ENCODE peak calls at places on chromosomes 4 and X, in eight cellular contexts. C is endothelial cell of umbilical vein, K is A549, L is HepG2, A is K562, V is HCT116, U is H1, O is GM12878. E is an unnamed sample.
A peak's percentile ranks its signal among the peaks of the same experiment; 100 is the strongest.

GRCh38 chr4:63937961-63938360 is 471.3 kb downstream of the TECRL start:
- DNase-seq in C (no peak), K (no peak), L (no peak), A (no peak), V (no peak), U (no peak), O (no peak), E (no peak)

GRCh38 chrX:49915352-49916222 is 6.8 kb upstream of the CLCN5 start:
- DNase-seq in C (peak; percentile 49), K (peak; percentile 39), L (peak; percentile 33), A (peak; percentile 38), V (peak; percentile 40), U (no peak), O (no peak), E (peak; percentile 64)

GRCh38 chr4:182895791-182896292 is 21.3 kb downstream of the DCTD start:
- DNase-seq in C (no peak), K (no peak), L (peak; percentile 84), A (no peak), V (no peak), U (no peak), O (no peak), E (no peak)

GRCh38 chr4:134027931-134028330 is 173.7 kb downstream of the PABPC4L start:
- DNase-seq in C (peak; percentile 71), K (no peak), L (no peak), A (no peak), V (peak; percentile 12), U (no peak), O (no peak), E (no peak)

GRCh38 chr4:78460368-78460767 is 91.2 kb upstream of the ANXA3 start:
- DNase-seq in C (no peak), K (no peak), L (no peak), A (no peak), V (no peak), U (no peak), O (no peak), E (no peak)

GRCh38 chrX:18674417-18674787 is 2.5 kb upstream of the RS1 start:
- DNase-seq in C (peak; percentile 4), K (peak; percentile 30), L (no peak), A (peak; percentile 15), V (no peak), U (no peak), O (no peak), E (no peak)

GRCh38 chr4:108172780-108173598 is 4.3 kb upstream of the LEF1 start:
- DNase-seq in C (peak; percentile 37), K (no peak), L (peak; percentile 41), A (peak; percentile 84), V (no peak), U (no peak), O (no peak), E (no peak)

GRCh38 chrX:17654116-17654515 is 83.2 kb upstream of the SCML1 start:
- DNase-seq in C (no peak), K (no peak), L (no peak), A (no peak), V (no peak), U (no peak), O (no peak), E (no peak)

GRCh38 chr4:40190880-40191815 is 5.7 kb upstream of the RHOH start:
- DNase-seq in C (no peak), K (no peak), L (peak; percentile 75), A (no peak), V (no peak), U (no peak), O (no peak), E (peak; percentile 73)

GRCh38 chr4:10140866-10141759 is 24.5 kb upstream of the WDR1 start:
- DNase-seq in C (no peak), K (no peak), L (no peak), A (peak; percentile 54), V (no peak), U (no peak), O (no peak), E (no peak)
- TF ChIP-seq CTCF in C (no peak), K (no peak), L (no peak), A (peak; percentile 82), V (no peak), U (peak; percentile 79), O (no peak), E (peak; percentile 23)

DNA sequence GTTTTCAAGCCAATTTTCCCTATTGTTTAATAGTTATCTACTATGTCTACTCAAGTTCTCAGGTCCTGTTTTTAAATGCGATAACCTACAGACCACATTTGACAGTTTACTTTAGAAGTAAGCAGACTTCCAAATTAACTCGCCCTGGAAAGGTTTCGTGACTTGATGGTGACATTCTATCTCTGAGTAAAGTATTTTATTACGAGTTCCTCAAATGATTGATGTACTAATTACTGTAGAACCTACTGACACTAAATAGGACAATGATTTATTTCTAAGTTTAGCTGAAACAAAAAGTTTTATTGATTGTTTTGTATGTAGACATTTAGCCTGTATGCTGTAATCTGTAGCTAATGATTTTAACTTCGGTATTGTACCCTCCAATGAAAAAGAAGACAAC is 1.9 kb upstream of the PPBP start:
- DNase-seq in C (no peak), K (no peak), L (no peak), A (no peak), V (no peak), U (no peak), O (no peak), E (no peak)
- TF ChIP-seq POLR2A in C (no peak), K (no peak), L (no peak), A (no peak), V (no peak), U (no peak), O (no peak), E (no peak)

GRCh38 chrX:40780123-40780522 is 44.8 kb upstream of the MED14 start:
- DNase-seq in C (no peak), K (no peak), L (no peak), A (no peak), V (no peak), U (no peak), O (no peak), E (no peak)

GRCh38 chrX:40773809-40774208 is 38.5 kb upstream of the MED14 start:
- DNase-seq in C (peak; percentile 89), K (no peak), L (no peak), A (no peak), V (peak; percentile 27), U (no peak), O (no peak), E (no peak)

GRCh38 chrX:40784516-40785151 is 49.3 kb upstream of the MED14 start:
- DNase-seq in C (peak; percentile 36), K (no peak), L (peak; percentile 63), A (no peak), V (no peak), U (no peak), O (no peak), E (no peak)

GRCh38 chrX:40773188-40773587 is 37.8 kb upstream of the MED14 start:
- DNase-seq in C (no peak), K (no peak), L (no peak), A (no peak), V (no peak), U (no peak), O (no peak), E (no peak)

DNA sequence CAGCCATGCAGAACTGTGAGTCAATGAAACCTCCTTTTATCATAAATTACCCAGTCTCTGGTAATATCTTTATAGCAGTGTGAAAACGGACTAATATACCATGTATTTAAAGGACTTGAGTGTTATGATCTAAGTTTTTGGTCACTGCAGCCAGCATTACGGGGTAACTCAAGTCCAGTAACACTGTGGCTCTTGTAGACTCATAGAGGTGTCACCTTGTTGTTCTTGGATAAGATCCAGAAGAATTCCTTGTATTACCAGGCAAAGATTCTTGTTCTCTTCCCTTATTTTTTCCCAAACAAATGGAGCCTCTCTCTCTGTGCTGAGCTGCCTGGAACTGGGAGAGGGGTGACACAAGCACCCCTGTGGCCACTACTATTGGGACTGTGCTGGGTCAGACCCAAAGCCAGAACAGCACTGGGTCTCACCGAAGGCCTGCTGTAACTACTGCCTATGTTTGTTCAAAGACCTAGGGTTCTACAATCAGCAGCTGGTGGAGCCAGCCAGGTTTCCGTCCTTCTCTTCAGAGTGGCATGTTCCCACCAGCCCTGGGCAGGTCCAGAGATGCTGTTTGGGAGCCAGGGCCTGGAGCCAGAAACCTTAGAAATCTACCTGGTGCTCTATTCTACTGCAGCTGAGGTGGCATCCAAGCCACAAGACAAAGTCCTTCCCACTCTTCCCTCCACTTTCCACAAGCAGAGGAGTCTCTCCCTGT is 43.7 kb upstream of the MED14 start:
- DNase-seq in C (peak; percentile 51), K (no peak), L (no peak), A (no peak), V (peak; percentile 36), U (no peak), O (no peak), E (no peak)
- TF ChIP-seq MAX in C (no peak), K (no peak), L (no peak), A (no peak), V (no peak), U (no peak), O (no peak), E (no peak)

GRCh38 chr4:135371137-135371536 is 1169.5 kb upstream of the PABPC4L start:
- DNase-seq in C (no peak), K (no peak), L (peak; percentile 15), A (no peak), V (no peak), U (peak; percentile 10), O (no peak), E (peak; percentile 38)
- TF ChIP-seq CTCF in C (peak; percentile 18), K (no peak), L (peak; percentile 66), A (no peak), V (peak; percentile 38), U (peak; percentile 61), O (peak; percentile 38), E (peak; percentile 53)